ENCODE peak calls at places on chromosome 2, in four cellular contexts. One of them, this sample, is unnamed.

GRCh38 chr2:207163815-207164747 is 1.7 kb downstream of the KLF7 start:
- DNase-seq in G401: peak; percentile 83
- DNase-seq in right cardiac atrium: peak; percentile 82
- DNase-seq in A172: peak; percentile 44
- DNase-seq in this sample: peak; percentile 85

GRCh38 chr2:239152916-239153305 is 247.9 kb downstream of the HDAC4 start:
- DNase-seq in G401: no peak
- DNase-seq in right cardiac atrium: no peak
- DNase-seq in A172: no peak
- DNase-seq in this sample: peak; percentile 38

GRCh38 chr2:109562421-109562820 is 51.3 kb downstream of the SEPTIN10 start:
- DNase-seq in G401: no peak
- DNase-seq in right cardiac atrium: no peak
- DNase-seq in A172: peak; percentile 28
- DNase-seq in this sample: no peak

GRCh38 chr2:22885245-22885644 is 499.7 kb upstream of the KLHL29 start:
- DNase-seq in G401: no peak
- DNase-seq in right cardiac atrium: no peak
- DNase-seq in A172: no peak
- DNase-seq in this sample: no peak

GRCh38 chr2:55672630-55673029 is 21.0 kb downstream of the PNPT1 start:
- DNase-seq in G401: no peak
- DNase-seq in right cardiac atrium: no peak
- DNase-seq in A172: no peak
- DNase-seq in this sample: no peak

GRCh38 chr2:7133521-7133920 is 216.3 kb downstream of the RNF144A start:
- DNase-seq in G401: no peak
- DNase-seq in right cardiac atrium: no peak
- DNase-seq in A172: peak; percentile 35
- DNase-seq in this sample: no peak

GRCh38 chr2:29323301-29323700 is 208.1 kb downstream of the CLIP4 start:
- DNase-seq in G401: no peak
- DNase-seq in right cardiac atrium: no peak
- DNase-seq in A172: no peak
- DNase-seq in this sample: no peak

GRCh38 chr2:192413812-192414424 is 219.2 kb upstream of the TMEFF2 start:
- DNase-seq in G401: no peak
- DNase-seq in right cardiac atrium: peak; percentile 18
- DNase-seq in A172: no peak
- DNase-seq in this sample: no peak

GRCh38 chr2:160294339-160294803 is 94.3 kb upstream of the ITGB6 start:
- DNase-seq in G401: no peak
- DNase-seq in right cardiac atrium: peak; percentile 71
- DNase-seq in A172: peak; percentile 73
- DNase-seq in this sample: no peak

GRCh38 chr2:174282449-174282848 is 34.1 kb upstream of the OLA1 start:
- DNase-seq in G401: no peak
- DNase-seq in right cardiac atrium: no peak
- DNase-seq in A172: no peak
- DNase-seq in this sample: no peak

GRCh38 chr2:237354930-237355329 is 59.0 kb downstream of the COL6A3 start:
- DNase-seq in G401: no peak
- DNase-seq in right cardiac atrium: no peak
- DNase-seq in A172: peak; percentile 88
- DNase-seq in this sample: no peak

GRCh38 chr2:2823061-2823753 is 492.1 kb upstream of the MYT1L start:
- DNase-seq in G401: no peak
- DNase-seq in right cardiac atrium: no peak
- DNase-seq in A172: no peak
- DNase-seq in this sample: no peak

GRCh38 chr2:9256570-9257043 is 50.0 kb downstream of the ASAP2 start:
- DNase-seq in G401: peak; percentile 83
- DNase-seq in right cardiac atrium: no peak
- DNase-seq in A172: peak; percentile 10
- DNase-seq in this sample: no peak

GRCh38 chr2:241223211-241224067 is 35.0 kb downstream of the ANO7 start:
- DNase-seq in G401: no peak
- DNase-seq in right cardiac atrium: peak; percentile 35
- DNase-seq in A172: peak; percentile 66
- DNase-seq in this sample: no peak

GRCh38 chr2:225355788-225356187 is 43.7 kb upstream of the NYAP2 start:
- DNase-seq in G401: no peak
- DNase-seq in right cardiac atrium: no peak
- DNase-seq in A172: no peak
- DNase-seq in this sample: no peak

GRCh38 chr2:221087779-221088178 is 484.3 kb downstream of the EPHA4 start:
- DNase-seq in G401: no peak
- DNase-seq in right cardiac atrium: no peak
- DNase-seq in A172: no peak
- DNase-seq in this sample: no peak

GRCh38 chr2:135819211-135819610 is 17.8 kb downstream of the LCT start:
- DNase-seq in G401: no peak
- DNase-seq in right cardiac atrium: no peak
- DNase-seq in A172: peak; percentile 21
- DNase-seq in this sample: no peak

GRCh38 chr2:108364676-108365297 is 13.0 kb upstream of the SULT1C4 start:
- DNase-seq in G401: no peak
- DNase-seq in right cardiac atrium: no peak
- DNase-seq in A172: no peak
- DNase-seq in this sample: no peak

GRCh38 chr2:84187258-84187657 is 271.8 kb downstream of the SUCLG1 start:
- DNase-seq in G401: no peak
- DNase-seq in right cardiac atrium: no peak
- DNase-seq in A172: no peak
- DNase-seq in this sample: no peak

GRCh38 chr2:28810384-28811285 is at the start of gene SPDYA:
- DNase-seq in G401: peak; percentile 60
- DNase-seq in right cardiac atrium: peak; percentile 90
- DNase-seq in A172: no peak
- DNase-seq in this sample: peak; percentile 85

GRCh38 chr2:202116686-202117085 is 43.6 kb downstream of the KIAA2012 start:
- DNase-seq in G401: no peak
- DNase-seq in right cardiac atrium: no peak
- DNase-seq in A172: no peak
- DNase-seq in this sample: no peak

GRCh38 chr2:70381235-70381634 is 79.4 kb upstream of the FAM136A start:
- DNase-seq in G401: no peak
- DNase-seq in right cardiac atrium: no peak
- DNase-seq in A172: peak; percentile 68
- DNase-seq in this sample: no peak

GRCh38 chr2:46535360-46535759 is 56.0 kb downstream of the TMEM247 start:
- DNase-seq in G401: no peak
- DNase-seq in right cardiac atrium: no peak
- DNase-seq in A172: no peak
- DNase-seq in this sample: no peak

GRCh38 chr2:72915907-72916742 is 1.2 kb upstream of the EMX1 start:
- DNase-seq in G401: no peak
- DNase-seq in right cardiac atrium: peak; percentile 73
- DNase-seq in A172: no peak
- DNase-seq in this sample: no peak